ENCODE peak calls at places on chromosomes 3 and 15, in four cellular contexts. L is tibial artery, K is right cardiac atrium, Q is mesendoderm. P is an unnamed sample.

GRCh38 chr3:170532573-170532972 is 53.3 kb downstream of the SLC7A14 start:
- DNase-seq in L (no peak), K (no peak), Q (no peak), P (no peak)

GRCh38 chr3:168081171-168081771 is 14.5 kb downstream of the GOLIM4 start:
- DNase-seq in L (no peak), K (no peak), Q (no peak), P (no peak)

GRCh38 chr3:48338635-48339034 is 5.2 kb upstream of the SPINK8 start:
- DNase-seq in L (no peak), K (no peak), Q (no peak), P (no peak)

GRCh38 chr3:78875431-78875830 is 892.4 kb downstream of the ROBO1 start:
- DNase-seq in L (no peak), K (no peak), Q (no peak), P (no peak)

GRCh38 chr3:155664922-155665695 is 79.8 kb downstream of the PLCH1 start:
- DNase-seq in L (peak; percentile 77), K (peak; percentile 84), Q (no peak), P (peak; percentile 47)

GRCh38 chr15:89654847-89655805 is at the start of gene KIF7:
- DNase-seq in L (no peak), K (peak; percentile 79), Q (peak; percentile 88), P (no peak)

GRCh38 chr3:183988216-183988790 is 29.4 kb downstream of the ABCC5 start:
- DNase-seq in L (no peak), K (no peak), Q (no peak), P (no peak)

GRCh38 chr3:179563298-179563934 is 690 bp downstream of the ACTL6A start:
- DNase-seq in L (peak; percentile 78), K (peak; percentile 80), Q (peak; percentile 84), P (peak; percentile 43)

GRCh38 chr3:172132721-172133311 is 93.4 kb downstream of the FNDC3B start:
- DNase-seq in L (no peak), K (no peak), Q (no peak), P (no peak)

GRCh38 chr3:172132159-172132586 is 92.8 kb downstream of the FNDC3B start:
- DNase-seq in L (no peak), K (no peak), Q (no peak), P (no peak)

GRCh38 chr3:172135185-172135584 is 95.8 kb downstream of the FNDC3B start:
- DNase-seq in L (no peak), K (no peak), Q (peak; percentile 70), P (no peak)

GRCh38 chr3:172134352-172134751 is 95.0 kb downstream of the FNDC3B start:
- DNase-seq in L (no peak), K (no peak), Q (no peak), P (no peak)

DNA sequence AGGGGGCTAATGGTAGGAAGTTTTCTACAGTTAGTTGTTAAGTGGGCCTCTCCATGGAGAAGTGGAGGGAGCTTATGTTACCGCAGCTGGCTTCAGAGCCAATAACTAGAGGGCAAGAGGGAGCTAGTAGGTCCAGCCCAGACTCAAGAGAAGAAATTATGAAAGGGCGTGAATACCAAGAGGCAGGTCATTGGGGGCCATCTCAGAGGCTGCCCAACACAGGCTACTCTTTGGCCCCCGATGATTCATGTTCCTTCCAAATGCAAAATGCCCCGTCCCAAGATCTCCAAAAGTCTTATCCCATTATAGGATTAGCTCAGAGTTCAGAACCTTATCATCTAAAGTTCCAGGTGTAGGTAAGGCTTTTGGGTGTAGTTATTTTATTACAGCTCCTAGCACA is 94.5 kb downstream of the FNDC3B start:
- DNase-seq in L (no peak), K (no peak), Q (no peak), P (no peak)
- H3K4me1 ChIP-seq in L (peaks cover 35% of the 10 kb centered on the region), K (peaks cover 18% of the 10 kb centered on the region), Q (peaks cover 23% of the 10 kb centered on the region), P (peaks cover 9% of the 10 kb centered on the region)

GRCh38 chr3:45630325-45630724 is 35.8 kb downstream of the LIMD1 start:
- DNase-seq in L (no peak), K (no peak), Q (no peak), P (no peak)

GRCh38 chr3:45626096-45626887 is 31.7 kb downstream of the LIMD1 start:
- DNase-seq in L (no peak), K (no peak), Q (no peak), P (no peak)

GRCh38 chr3:45632956-45633355 is 38.4 kb downstream of the LIMD1 start:
- DNase-seq in L (no peak), K (no peak), Q (no peak), P (no peak)

GRCh38 chr3:45631486-45631885 is 36.9 kb downstream of the LIMD1 start:
- DNase-seq in L (no peak), K (no peak), Q (no peak), P (no peak)

GRCh38 chr3:45628746-45629145 is 34.2 kb downstream of the LIMD1 start:
- DNase-seq in L (peak; percentile 35), K (no peak), Q (no peak), P (no peak)
- H3K4me1 ChIP-seq in L (no peaks in the 10 kb centered on the region), K (no peaks in the 10 kb centered on the region), Q (no peaks in the 10 kb centered on the region), P (no peaks in the 10 kb centered on the region)

DNA sequence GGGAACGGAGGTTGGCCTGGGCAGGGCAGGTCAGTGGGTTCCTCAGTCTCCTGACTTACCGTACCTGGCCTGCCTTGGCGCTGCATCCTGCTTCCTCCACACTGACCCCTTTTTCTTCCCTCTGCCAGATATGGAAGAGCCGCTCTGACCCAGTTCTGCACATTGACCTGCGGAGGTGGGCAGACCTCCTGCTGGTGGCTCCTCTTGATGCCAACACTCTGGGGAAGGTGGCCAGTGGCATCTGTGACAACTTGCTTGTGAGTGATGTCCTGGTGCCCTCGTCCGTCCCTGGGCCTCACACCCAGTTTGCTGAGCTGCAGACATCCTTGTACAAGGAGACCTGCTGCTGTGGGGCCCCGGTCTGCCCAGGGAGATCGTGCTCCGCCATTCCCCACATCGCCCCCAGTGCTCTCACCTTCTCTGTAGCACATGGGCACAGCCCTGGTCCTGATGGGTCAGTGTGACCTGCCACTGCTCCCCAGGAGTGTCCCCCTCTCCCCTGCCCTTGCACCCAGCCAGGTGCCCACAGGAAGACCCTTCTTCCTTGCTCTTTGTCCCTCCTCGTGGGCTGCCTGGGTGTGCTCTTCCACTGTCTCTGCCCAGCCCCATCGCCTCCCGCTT is 21.0 kb downstream of the PPCDC start:
- DNase-seq in L (no peak), K (no peak), Q (no peak), P (no peak)
- H3K4me1 ChIP-seq in L (peaks cover 52% of the 10 kb centered on the region), K (peaks cover 41% of the 10 kb centered on the region), Q (peaks cover 10% of the 10 kb centered on the region), P (peaks cover 11% of the 10 kb centered on the region)

GRCh38 chr3:124774841-124775402 is 44.7 kb downstream of the UMPS start:
- DNase-seq in L (no peak), K (no peak), Q (no peak), P (no peak)
- H3K4me1 ChIP-seq in L (peaks cover 79% of the 10 kb centered on the region), K (peaks cover 24% of the 10 kb centered on the region), Q (peaks cover 3% of the 10 kb centered on the region), P (no peaks in the 10 kb centered on the region)

GRCh38 chr3:35446896-35447295 is 192.4 kb upstream of the ARPP21 start:
- DNase-seq in L (no peak), K (no peak), Q (no peak), P (no peak)
- H3K4me1 ChIP-seq in L (no peaks in the 10 kb centered on the region), K (no peaks in the 10 kb centered on the region), Q (no peaks in the 10 kb centered on the region), P (no peaks in the 10 kb centered on the region)

GRCh38 chr15:27865926-27866325 is 233.2 kb downstream of the OCA2 start:
- DNase-seq in L (no peak), K (no peak), Q (no peak), P (no peak)

GRCh38 chr15:27869697-27870281 is 229.3 kb downstream of the OCA2 start:
- DNase-seq in L (no peak), K (no peak), Q (no peak), P (no peak)

GRCh38 chr15:27866505-27867165 is 232.5 kb downstream of the OCA2 start:
- DNase-seq in L (no peak), K (no peak), Q (no peak), P (no peak)

GRCh38 chr15:27868828-27869404 is 230.2 kb downstream of the OCA2 start:
- DNase-seq in L (no peak), K (no peak), Q (no peak), P (no peak)

DNA sequence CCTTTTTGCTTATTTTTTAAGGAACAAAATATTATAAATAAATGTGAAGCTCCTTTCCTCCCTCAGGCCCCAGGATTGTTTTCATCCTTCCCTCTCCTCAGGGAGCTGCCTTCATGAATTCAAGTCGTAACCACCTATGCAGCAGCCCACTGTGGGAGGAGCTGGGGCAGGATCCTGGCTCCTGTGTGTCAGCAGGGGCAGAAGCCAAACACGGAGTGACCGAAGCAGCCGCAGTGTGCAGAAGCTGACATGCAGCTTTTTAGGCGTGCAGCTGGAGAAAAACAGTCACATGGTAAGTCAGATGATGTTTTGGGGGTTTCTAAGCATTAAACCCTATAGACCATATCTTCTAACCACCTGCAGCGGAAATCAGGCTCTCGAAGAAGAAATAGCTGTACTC is 231.3 kb downstream of the OCA2 start:
- DNase-seq in L (no peak), K (no peak), Q (no peak), P (no peak)
- H3K4me1 ChIP-seq in L (no peaks in the 10 kb centered on the region), K (no peaks in the 10 kb centered on the region), Q (no peaks in the 10 kb centered on the region), P (no peaks in the 10 kb centered on the region)

GRCh38 chr3:127749361-127749760 is 73.0 kb downstream of the MGLL start:
- DNase-seq in L (no peak), K (no peak), Q (no peak), P (no peak)

GRCh38 chr3:127748754-127749327 is 73.5 kb downstream of the MGLL start:
- DNase-seq in L (no peak), K (peak; percentile 85), Q (no peak), P (no peak)

GRCh38 chr3:127746400-127747057 is 73.8 kb downstream of the ABTB1 start:
- DNase-seq in L (no peak), K (no peak), Q (peak; percentile 21), P (no peak)

GRCh38 chr3:127747066-127747465 is 74.3 kb downstream of the ABTB1 start:
- DNase-seq in L (no peak), K (no peak), Q (no peak), P (no peak)

DNA sequence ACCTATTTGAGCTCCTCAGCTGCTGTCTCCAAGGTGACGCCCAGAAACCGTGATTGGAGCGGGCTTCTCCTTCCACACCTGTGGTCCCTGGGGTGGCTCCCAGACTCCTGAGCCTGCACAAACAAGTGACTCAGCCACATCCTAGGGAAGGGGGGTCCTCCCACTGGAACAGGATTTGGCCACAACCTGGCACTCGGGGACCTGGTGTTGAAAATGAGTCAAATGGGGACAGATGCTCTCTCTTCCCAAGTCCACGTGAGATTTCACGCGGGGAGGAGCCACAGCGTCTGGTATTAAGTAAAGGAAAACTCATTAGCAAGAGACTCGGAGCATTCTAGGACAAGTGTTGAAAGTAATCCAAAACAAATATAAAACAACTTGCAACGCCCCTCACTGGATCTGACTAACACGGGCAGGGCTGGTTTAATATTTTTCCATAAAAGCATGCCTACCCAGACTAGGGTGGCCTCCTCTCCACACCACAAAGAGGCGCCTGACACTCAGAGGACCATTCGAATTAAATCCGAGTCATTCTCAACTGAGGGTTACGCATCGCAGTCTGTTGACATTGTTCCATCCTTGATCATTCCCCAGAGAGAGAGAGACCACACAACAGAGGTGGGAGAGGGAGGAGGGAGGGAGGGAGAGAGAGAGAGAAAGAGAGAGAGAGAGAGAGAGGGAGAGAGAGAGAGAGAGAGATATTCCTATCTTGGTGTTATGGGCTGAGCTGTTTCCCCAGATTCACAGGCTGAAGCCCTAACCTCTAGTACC is 74.4 kb downstream of the MGLL start:
- DNase-seq in L (peak; percentile 98), K (peak; percentile 91), Q (peak; percentile 13), P (peak; percentile 67)
- H3K4me1 ChIP-seq in L (peaks cover 30% of the 10 kb centered on the region), K (peaks cover 31% of the 10 kb centered on the region), Q (no peaks in the 10 kb centered on the region), P (peaks cover 2% of the 10 kb centered on the region)

P was measured in prostate gland.